ENCODE peak calls at places on chromosomes 3 and 15, in eight cellular contexts. D is A549; B is CD8-positive, alpha-beta memory T cell; Q is naive thymus-derived CD8-positive, alpha-beta T cell; U is Right ventricle myocardium superior; K is stimulated activated CD4-positive, alpha-beta T cell treated with anti-CD3 and anti-CD28 coated beads, Interleukin-4, amount 100 ng/mL, for 48 hours; O is NCI-H774; R is germinal center. S is an unnamed sample.

GRCh38 chr3:8990266-8991215 is 27.3 kb upstream of the RAD18 start:
- DNase-seq in D (no peak), B (no peak), Q (no peak), U (no peak), K (no peak), O (no peak), R (no peak), S (no peak)

GRCh38 chr3:147915057-147915456 is 505.9 kb downstream of the ZIC1 start:
- DNase-seq in D (no peak), B (no peak), Q (no peak), U (no peak), K (no peak), O (no peak), R (no peak), S (no peak)

GRCh38 chr3:49170744-49171118 is 667 bp upstream of the KLHDC8B start:
- DNase-seq in D (no peak), B (no peak), Q (no peak), U (no peak), K (no peak), O (no peak), R (no peak), S (no peak)

GRCh38 chr3:158508481-158508880 is 62.5 kb upstream of the MLF1 start:
- DNase-seq in D (no peak), B (no peak), Q (no peak), U (no peak), K (no peak), O (no peak), R (no peak), S (no peak)

GRCh38 chr3:150308481-150308918 is 99.6 kb upstream of the TSC22D2 start:
- DNase-seq in D (no peak), B (no peak), Q (no peak), U (no peak), K (no peak), O (no peak), R (no peak), S (no peak)

GRCh38 chr15:60591491-60592385 is 112.8 kb upstream of the ICE2 start:
- DNase-seq in D (peak; percentile 25), B (no peak), Q (peak; percentile 48), U (peak; percentile 72), K (no peak), O (no peak), R (peak; percentile 50), S (no peak)

GRCh38 chr3:129829640-129830039 is 63.9 kb downstream of the TMCC1 start:
- DNase-seq in D (peak; percentile 30), B (peak; percentile 12), Q (peak; percentile 9), U (no peak), K (no peak), O (peak; percentile 41), R (peak; percentile 33), S (no peak)

GRCh38 chr3:132730891-132731580 is 8.8 kb upstream of the NPHP3 start:
- DNase-seq in D (peak; percentile 8), B (no peak), Q (no peak), U (no peak), K (no peak), O (peak; percentile 49), R (no peak), S (no peak)

GRCh38 chr3:48419597-48419996 is 10.3 kb downstream of the PLXNB1 start:
- DNase-seq in D (no peak), B (no peak), Q (no peak), U (no peak), K (no peak), O (no peak), R (no peak), S (no peak)

GRCh38 chr15:82648257-82649103 is 1.3 kb upstream of the CPEB1 start:
- DNase-seq in D (no peak), B (no peak), Q (no peak), U (no peak), K (no peak), O (no peak), R (no peak), S (no peak)

GRCh38 chr3:175212896-175213295 is 353.8 kb downstream of the NAALADL2 start:
- DNase-seq in D (no peak), B (no peak), Q (no peak), U (no peak), K (no peak), O (no peak), R (no peak), S (no peak)

GRCh38 chr3:134937256-134938023 is 142.4 kb downstream of the EPHB1 start:
- DNase-seq in D (no peak), B (no peak), Q (no peak), U (no peak), K (no peak), O (peak; percentile 49), R (no peak), S (no peak)

GRCh38 chr3:187802928-187803259 is 57.6 kb upstream of the BCL6 start:
- DNase-seq in D (no peak), B (no peak), Q (no peak), U (no peak), K (peak; percentile 30), O (no peak), R (peak; percentile 21), S (no peak)

GRCh38 chr3:27632431-27633223 is 89.5 kb downstream of the EOMES start:
- DNase-seq in D (peak; percentile 52), B (peak; percentile 48), Q (peak; percentile 27), U (peak; percentile 62), K (peak; percentile 12), O (peak; percentile 60), R (peak; percentile 66), S (peak; percentile 56)

GRCh38 chr15:93882133-93882532 is 349.2 kb upstream of the MCTP2 start:
- DNase-seq in D (no peak), B (no peak), Q (no peak), U (no peak), K (no peak), O (no peak), R (no peak), S (no peak)

GRCh38 chr3:49912787-49913375 is 9.2 kb upstream of the MST1R start:
- DNase-seq in D (no peak), B (no peak), Q (no peak), U (no peak), K (no peak), O (no peak), R (no peak), S (no peak)

GRCh38 chr3:155065537-155065936 is 14.6 kb upstream of the MME start:
- DNase-seq in D (no peak), B (no peak), Q (no peak), U (no peak), K (no peak), O (no peak), R (no peak), S (no peak)